ENCODE peak calls at places on chromosomes 11 and 22, in ten cellular contexts. One of them, this sample, is unnamed.

GRCh38 chr11:125371451-125371935 is 124.6 kb downstream of the FEZ1 start:
- DNase-seq in GM12865: no peak
- DNase-seq in CD4-positive, alpha-beta T cell: no peak
- DNase-seq in body of pancreas: no peak
- DNase-seq in HL-60: no peak
- DNase-seq in IMR-90: no peak
- DNase-seq in cardiac muscle cell: peak
- DNase-seq in mesothelial cell of epicardium: no peak
- DNase-seq in AG09319: no peak
- DNase-seq in spleen: peak
- DNase-seq in this sample: no peak

GRCh38 chr22:44542561-44543222 is 44.7 kb upstream of the RTL6 start:
- DNase-seq in GM12865: no peak
- DNase-seq in CD4-positive, alpha-beta T cell: no peak
- DNase-seq in body of pancreas: no peak
- DNase-seq in HL-60: no peak
- DNase-seq in IMR-90: no peak
- DNase-seq in cardiac muscle cell: no peak
- DNase-seq in mesothelial cell of epicardium: no peak
- DNase-seq in AG09319: no peak
- DNase-seq in spleen: no peak
- DNase-seq in this sample: no peak

GRCh38 chr11:125930076-125930450 is 15.8 kb upstream of the VSIG10L2 start:
- DNase-seq in GM12865: no peak
- DNase-seq in CD4-positive, alpha-beta T cell: no peak
- DNase-seq in body of pancreas: no peak
- DNase-seq in HL-60: no peak
- DNase-seq in IMR-90: no peak
- DNase-seq in cardiac muscle cell: no peak
- DNase-seq in mesothelial cell of epicardium: no peak
- DNase-seq in AG09319: no peak
- DNase-seq in spleen: no peak
- DNase-seq in this sample: no peak

GRCh38 chr11:35845860-35846259 is 98.0 kb upstream of the LDLRAD3 start:
- DNase-seq in GM12865: no peak
- DNase-seq in CD4-positive, alpha-beta T cell: no peak
- DNase-seq in body of pancreas: no peak
- DNase-seq in HL-60: no peak
- DNase-seq in IMR-90: no peak
- DNase-seq in cardiac muscle cell: no peak
- DNase-seq in mesothelial cell of epicardium: no peak
- DNase-seq in AG09319: no peak
- DNase-seq in spleen: no peak
- DNase-seq in this sample: no peak

GRCh38 chr22:39290724-39291161 is 28.7 kb downstream of the RPL3 start:
- DNase-seq in GM12865: peak
- DNase-seq in CD4-positive, alpha-beta T cell: no peak
- DNase-seq in body of pancreas: peak
- DNase-seq in HL-60: no peak
- DNase-seq in IMR-90: peak
- DNase-seq in cardiac muscle cell: peak
- DNase-seq in mesothelial cell of epicardium: no peak
- DNase-seq in AG09319: no peak
- DNase-seq in spleen: no peak
- DNase-seq in this sample: peak

GRCh38 chr22:25698461-25698860 is 43.5 kb upstream of the MYO18B start:
- DNase-seq in GM12865: no peak
- DNase-seq in CD4-positive, alpha-beta T cell: no peak
- DNase-seq in body of pancreas: no peak
- DNase-seq in HL-60: no peak
- DNase-seq in IMR-90: no peak
- DNase-seq in cardiac muscle cell: no peak
- DNase-seq in mesothelial cell of epicardium: no peak
- DNase-seq in AG09319: no peak
- DNase-seq in spleen: no peak
- DNase-seq in this sample: no peak

GRCh38 chr11:75371930-75372876 is 20.7 kb upstream of the ARRB1 start:
- DNase-seq in GM12865: no peak
- DNase-seq in CD4-positive, alpha-beta T cell: no peak
- DNase-seq in body of pancreas: no peak
- DNase-seq in HL-60: no peak
- DNase-seq in IMR-90: no peak
- DNase-seq in cardiac muscle cell: no peak
- DNase-seq in mesothelial cell of epicardium: no peak
- DNase-seq in AG09319: no peak
- DNase-seq in spleen: peak
- DNase-seq in this sample: peak

GRCh38 chr11:70315726-70316125 is 45.2 kb downstream of the PPFIA1 start:
- DNase-seq in GM12865: no peak
- DNase-seq in CD4-positive, alpha-beta T cell: no peak
- DNase-seq in body of pancreas: no peak
- DNase-seq in HL-60: peak
- DNase-seq in IMR-90: no peak
- DNase-seq in cardiac muscle cell: no peak
- DNase-seq in mesothelial cell of epicardium: no peak
- DNase-seq in AG09319: no peak
- DNase-seq in spleen: no peak
- DNase-seq in this sample: no peak

GRCh38 chr11:72951193-72951592 is 137.0 kb downstream of the ATG16L2 start:
- DNase-seq in GM12865: no peak
- DNase-seq in CD4-positive, alpha-beta T cell: no peak
- DNase-seq in body of pancreas: no peak
- DNase-seq in HL-60: peak
- DNase-seq in IMR-90: peak
- DNase-seq in cardiac muscle cell: no peak
- DNase-seq in mesothelial cell of epicardium: no peak
- DNase-seq in AG09319: no peak
- DNase-seq in spleen: no peak
- DNase-seq in this sample: no peak

GRCh38 chr22:46150615-46151423 is 493 bp downstream of the PPARA start:
- DNase-seq in GM12865: peak
- DNase-seq in CD4-positive, alpha-beta T cell: peak
- DNase-seq in body of pancreas: peak
- DNase-seq in HL-60: no peak
- DNase-seq in IMR-90: no peak
- DNase-seq in cardiac muscle cell: no peak
- DNase-seq in mesothelial cell of epicardium: no peak
- DNase-seq in AG09319: no peak
- DNase-seq in spleen: peak
- DNase-seq in this sample: peak

GRCh38 chr22:42820075-42820763 is 36.9 kb downstream of the ARFGAP3 start:
- DNase-seq in GM12865: peak
- DNase-seq in CD4-positive, alpha-beta T cell: no peak
- DNase-seq in body of pancreas: no peak
- DNase-seq in HL-60: no peak
- DNase-seq in IMR-90: peak
- DNase-seq in cardiac muscle cell: peak
- DNase-seq in mesothelial cell of epicardium: no peak
- DNase-seq in AG09319: peak
- DNase-seq in spleen: no peak
- DNase-seq in this sample: no peak

GRCh38 chr22:42816339-42816738 is 40.7 kb downstream of the ARFGAP3 start:
- DNase-seq in GM12865: no peak
- DNase-seq in CD4-positive, alpha-beta T cell: no peak
- DNase-seq in body of pancreas: peak
- DNase-seq in HL-60: no peak
- DNase-seq in IMR-90: no peak
- DNase-seq in cardiac muscle cell: peak
- DNase-seq in mesothelial cell of epicardium: no peak
- DNase-seq in AG09319: no peak
- DNase-seq in spleen: no peak
- DNase-seq in this sample: no peak

GRCh38 chr22:42814616-42815015 is 42.5 kb downstream of the ARFGAP3 start:
- DNase-seq in GM12865: no peak
- DNase-seq in CD4-positive, alpha-beta T cell: no peak
- DNase-seq in body of pancreas: no peak
- DNase-seq in HL-60: no peak
- DNase-seq in IMR-90: no peak
- DNase-seq in cardiac muscle cell: no peak
- DNase-seq in mesothelial cell of epicardium: no peak
- DNase-seq in AG09319: no peak
- DNase-seq in spleen: no peak
- DNase-seq in this sample: no peak

GRCh38 chr22:42819412-42820069 is 37.5 kb downstream of the ARFGAP3 start:
- DNase-seq in GM12865: no peak
- DNase-seq in CD4-positive, alpha-beta T cell: no peak
- DNase-seq in body of pancreas: no peak
- DNase-seq in HL-60: no peak
- DNase-seq in IMR-90: no peak
- DNase-seq in cardiac muscle cell: no peak
- DNase-seq in mesothelial cell of epicardium: no peak
- DNase-seq in AG09319: no peak
- DNase-seq in spleen: no peak
- DNase-seq in this sample: no peak

GRCh38 chr22:42817556-42817955 is 39.5 kb downstream of the ARFGAP3 start:
- DNase-seq in GM12865: no peak
- DNase-seq in CD4-positive, alpha-beta T cell: no peak
- DNase-seq in body of pancreas: no peak
- DNase-seq in HL-60: no peak
- DNase-seq in IMR-90: no peak
- DNase-seq in cardiac muscle cell: no peak
- DNase-seq in mesothelial cell of epicardium: no peak
- DNase-seq in AG09319: no peak
- DNase-seq in spleen: no peak
- DNase-seq in this sample: no peak
- TF ChIP-seq CTCF in GM12865: no peak
- TF ChIP-seq CTCF in CD4-positive, alpha-beta T cell: no peak
- TF ChIP-seq CTCF in body of pancreas: no peak
- TF ChIP-seq CTCF in HL-60: no peak
- TF ChIP-seq CTCF in IMR-90: no peak
- TF ChIP-seq CTCF in cardiac muscle cell: no peak
- TF ChIP-seq CTCF in mesothelial cell of epicardium: no peak
- TF ChIP-seq CTCF in AG09319: no peak
- TF ChIP-seq CTCF in spleen: no peak
- TF ChIP-seq CTCF in this sample: no peak

GRCh38 chr11:81705283-81705682 is 1028.4 kb downstream of the FAM181B start:
- DNase-seq in GM12865: no peak
- DNase-seq in CD4-positive, alpha-beta T cell: no peak
- DNase-seq in body of pancreas: no peak
- DNase-seq in HL-60: no peak
- DNase-seq in IMR-90: no peak
- DNase-seq in cardiac muscle cell: no peak
- DNase-seq in mesothelial cell of epicardium: no peak
- DNase-seq in AG09319: no peak
- DNase-seq in spleen: no peak
- DNase-seq in this sample: no peak

DNA sequence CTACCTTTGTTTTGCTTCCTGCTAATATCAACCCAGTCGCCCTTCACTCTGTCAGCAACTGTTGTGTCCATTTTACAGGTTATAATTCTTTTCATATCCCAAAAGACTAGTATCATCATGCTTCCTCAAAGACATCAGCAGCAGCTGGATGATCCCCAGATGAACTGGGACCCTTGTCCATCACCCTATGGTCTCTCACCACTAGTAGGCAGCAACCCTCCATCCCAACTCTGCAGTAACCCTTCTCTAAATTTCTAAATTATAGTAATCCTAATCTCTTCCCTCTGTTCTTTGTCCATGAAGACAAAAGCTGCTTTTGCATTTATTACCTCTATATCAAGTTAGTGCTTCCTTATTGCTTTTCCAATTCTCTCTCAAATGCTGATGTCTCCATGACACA is 1025.8 kb downstream of the FAM181B start:
- DNase-seq in GM12865: no peak
- DNase-seq in CD4-positive, alpha-beta T cell: no peak
- DNase-seq in body of pancreas: no peak
- DNase-seq in HL-60: no peak
- DNase-seq in IMR-90: no peak
- DNase-seq in cardiac muscle cell: no peak
- DNase-seq in mesothelial cell of epicardium: no peak
- DNase-seq in AG09319: no peak
- DNase-seq in spleen: no peak
- DNase-seq in this sample: no peak
- TF ChIP-seq CTCF in GM12865: peak
- TF ChIP-seq CTCF in CD4-positive, alpha-beta T cell: no peak
- TF ChIP-seq CTCF in body of pancreas: no peak
- TF ChIP-seq CTCF in HL-60: no peak
- TF ChIP-seq CTCF in IMR-90: no peak
- TF ChIP-seq CTCF in cardiac muscle cell: peak
- TF ChIP-seq CTCF in mesothelial cell of epicardium: no peak
- TF ChIP-seq CTCF in AG09319: no peak
- TF ChIP-seq CTCF in spleen: no peak
- TF ChIP-seq CTCF in this sample: no peak

GRCh38 chr22:17754233-17754925 is 19.9 kb downstream of the BID start:
- DNase-seq in GM12865: peak
- DNase-seq in CD4-positive, alpha-beta T cell: no peak
- DNase-seq in body of pancreas: no peak
- DNase-seq in HL-60: no peak
- DNase-seq in IMR-90: no peak
- DNase-seq in cardiac muscle cell: no peak
- DNase-seq in mesothelial cell of epicardium: no peak
- DNase-seq in AG09319: no peak
- DNase-seq in spleen: peak
- DNase-seq in this sample: peak
- TF ChIP-seq CTCF in GM12865: peak
- TF ChIP-seq CTCF in CD4-positive, alpha-beta T cell: peak
- TF ChIP-seq CTCF in body of pancreas: no peak
- TF ChIP-seq CTCF in HL-60: no peak
- TF ChIP-seq CTCF in IMR-90: peak
- TF ChIP-seq CTCF in cardiac muscle cell: peak
- TF ChIP-seq CTCF in mesothelial cell of epicardium: no peak
- TF ChIP-seq CTCF in AG09319: peak
- TF ChIP-seq CTCF in spleen: peak
- TF ChIP-seq CTCF in this sample: peak

GRCh38 chr11:46894961-46895360 is 23.4 kb downstream of the LRP4 start:
- DNase-seq in GM12865: no peak
- DNase-seq in CD4-positive, alpha-beta T cell: no peak
- DNase-seq in body of pancreas: no peak
- DNase-seq in HL-60: no peak
- DNase-seq in IMR-90: no peak
- DNase-seq in cardiac muscle cell: no peak
- DNase-seq in mesothelial cell of epicardium: no peak
- DNase-seq in AG09319: no peak
- DNase-seq in spleen: peak
- DNase-seq in this sample: no peak

GRCh38 chr11:46898396-46899095 is 19.8 kb downstream of the LRP4 start:
- DNase-seq in GM12865: no peak
- DNase-seq in CD4-positive, alpha-beta T cell: no peak
- DNase-seq in body of pancreas: no peak
- DNase-seq in HL-60: no peak
- DNase-seq in IMR-90: no peak
- DNase-seq in cardiac muscle cell: no peak
- DNase-seq in mesothelial cell of epicardium: no peak
- DNase-seq in AG09319: no peak
- DNase-seq in spleen: no peak
- DNase-seq in this sample: peak

GRCh38 chr11:46895821-46896220 is 22.5 kb downstream of the LRP4 start:
- DNase-seq in GM12865: no peak
- DNase-seq in CD4-positive, alpha-beta T cell: no peak
- DNase-seq in body of pancreas: peak
- DNase-seq in HL-60: no peak
- DNase-seq in IMR-90: no peak
- DNase-seq in cardiac muscle cell: no peak
- DNase-seq in mesothelial cell of epicardium: no peak
- DNase-seq in AG09319: no peak
- DNase-seq in spleen: peak
- DNase-seq in this sample: no peak

GRCh38 chr11:46894506-46894905 is 23.8 kb downstream of the LRP4 start:
- DNase-seq in GM12865: no peak
- DNase-seq in CD4-positive, alpha-beta T cell: no peak
- DNase-seq in body of pancreas: no peak
- DNase-seq in HL-60: no peak
- DNase-seq in IMR-90: no peak
- DNase-seq in cardiac muscle cell: no peak
- DNase-seq in mesothelial cell of epicardium: no peak
- DNase-seq in AG09319: no peak
- DNase-seq in spleen: no peak
- DNase-seq in this sample: no peak

GRCh38 chr11:46896719-46897406 is 21.5 kb downstream of the LRP4 start:
- DNase-seq in GM12865: peak
- DNase-seq in CD4-positive, alpha-beta T cell: no peak
- DNase-seq in body of pancreas: no peak
- DNase-seq in HL-60: no peak
- DNase-seq in IMR-90: peak
- DNase-seq in cardiac muscle cell: peak
- DNase-seq in mesothelial cell of epicardium: no peak
- DNase-seq in AG09319: no peak
- DNase-seq in spleen: no peak
- DNase-seq in this sample: peak
- TF ChIP-seq CTCF in GM12865: peak
- TF ChIP-seq CTCF in CD4-positive, alpha-beta T cell: peak
- TF ChIP-seq CTCF in body of pancreas: no peak
- TF ChIP-seq CTCF in HL-60: peak
- TF ChIP-seq CTCF in IMR-90: peak
- TF ChIP-seq CTCF in cardiac muscle cell: peak
- TF ChIP-seq CTCF in mesothelial cell of epicardium: peak
- TF ChIP-seq CTCF in AG09319: peak
- TF ChIP-seq CTCF in spleen: peak
- TF ChIP-seq CTCF in this sample: peak

This sample was measured in Calu3.